ENCODE peak calls at places on chromosomes 11 and 22, in six cellular contexts. One of them, this sample, is unnamed.

GRCh38 chr22:43620197-43620596 is 191.9 kb downstream of the EFCAB6 start:
- DNase-seq in sigmoid colon: no peak
- DNase-seq in heart left ventricle: no peak
- DNase-seq in HCT116: no peak
- DNase-seq in A549: no peak
- DNase-seq in stomach: no peak
- DNase-seq in this sample: no peak

GRCh38 chr11:120871924-120872323 is 152.0 kb upstream of the TBCEL start:
- DNase-seq in sigmoid colon: no peak
- DNase-seq in heart left ventricle: no peak
- DNase-seq in HCT116: no peak
- DNase-seq in A549: no peak
- DNase-seq in stomach: no peak
- DNase-seq in this sample: no peak

GRCh38 chr11:47111318-47111804 is 65.3 kb downstream of the ARFGAP2 start:
- DNase-seq in sigmoid colon: no peak
- DNase-seq in heart left ventricle: no peak
- DNase-seq in HCT116: no peak
- DNase-seq in A549: no peak
- DNase-seq in stomach: no peak
- DNase-seq in this sample: no peak

GRCh38 chr22:40534379-40535188 is 101.9 kb downstream of the MRTFA start:
- DNase-seq in sigmoid colon: no peak
- DNase-seq in heart left ventricle: no peak
- DNase-seq in HCT116: no peak
- DNase-seq in A549: no peak
- DNase-seq in stomach: no peak
- DNase-seq in this sample: no peak

GRCh38 chr11:77580712-77581337 is 8.9 kb upstream of the AQP11 start:
- DNase-seq in sigmoid colon: no peak
- DNase-seq in heart left ventricle: no peak
- DNase-seq in HCT116: no peak
- DNase-seq in A549: peak
- DNase-seq in stomach: no peak
- DNase-seq in this sample: no peak

GRCh38 chr22:49967333-49968241 is 7.0 kb downstream of the PIM3 start:
- DNase-seq in sigmoid colon: peak
- DNase-seq in heart left ventricle: peak
- DNase-seq in HCT116: no peak
- DNase-seq in A549: no peak
- DNase-seq in stomach: peak
- DNase-seq in this sample: peak

GRCh38 chr11:117183724-117184349 is 5.3 kb downstream of the SIDT2 start:
- DNase-seq in sigmoid colon: peak
- DNase-seq in heart left ventricle: no peak
- DNase-seq in HCT116: no peak
- DNase-seq in A549: no peak
- DNase-seq in stomach: peak
- DNase-seq in this sample: no peak

GRCh38 chr11:104918113-104918824 is 20.0 kb upstream of the CASP12 start:
- DNase-seq in sigmoid colon: no peak
- DNase-seq in heart left ventricle: no peak
- DNase-seq in HCT116: no peak
- DNase-seq in A549: no peak
- DNase-seq in stomach: no peak
- DNase-seq in this sample: no peak

GRCh38 chr22:26318975-26319374 is 110.1 kb upstream of the ASPHD2 start:
- DNase-seq in sigmoid colon: no peak
- DNase-seq in heart left ventricle: no peak
- DNase-seq in HCT116: no peak
- DNase-seq in A549: no peak
- DNase-seq in stomach: no peak
- DNase-seq in this sample: peak

GRCh38 chr11:32426192-32426591 is 9.1 kb downstream of the WT1 start:
- DNase-seq in sigmoid colon: no peak
- DNase-seq in heart left ventricle: peak
- DNase-seq in HCT116: no peak
- DNase-seq in A549: no peak
- DNase-seq in stomach: no peak
- DNase-seq in this sample: no peak
- H3K4me3 ChIP-seq in sigmoid colon: no peak
- H3K4me3 ChIP-seq in heart left ventricle: peak
- H3K4me3 ChIP-seq in HCT116: no peak
- H3K4me3 ChIP-seq in A549: no peak
- H3K4me3 ChIP-seq in stomach: no peak
- H3K4me3 ChIP-seq in this sample: no peak

GRCh38 chr11:57515332-57516060 is at the start of gene SLC43A1:
- DNase-seq in sigmoid colon: peak
- DNase-seq in heart left ventricle: peak
- DNase-seq in HCT116: no peak
- DNase-seq in A549: no peak
- DNase-seq in stomach: peak
- DNase-seq in this sample: no peak
- TF ChIP-seq POLR2A in sigmoid colon: no peak
- TF ChIP-seq POLR2A in heart left ventricle: peak
- TF ChIP-seq POLR2A in HCT116: peak
- TF ChIP-seq POLR2A in A549: no peak
- TF ChIP-seq POLR2A in stomach: no peak
- TF ChIP-seq POLR2A in this sample: no peak

GRCh38 chr11:10623797-10624761 is 55.6 kb upstream of the LYVE1 start:
- DNase-seq in sigmoid colon: peak
- DNase-seq in heart left ventricle: no peak
- DNase-seq in HCT116: peak
- DNase-seq in A549: peak
- DNase-seq in stomach: no peak
- DNase-seq in this sample: no peak
- TF ChIP-seq CTCF in sigmoid colon: peak
- TF ChIP-seq CTCF in heart left ventricle: peak
- TF ChIP-seq CTCF in HCT116: peak
- TF ChIP-seq CTCF in A549: peak
- TF ChIP-seq CTCF in stomach: no peak
- TF ChIP-seq CTCF in this sample: no peak

DNA sequence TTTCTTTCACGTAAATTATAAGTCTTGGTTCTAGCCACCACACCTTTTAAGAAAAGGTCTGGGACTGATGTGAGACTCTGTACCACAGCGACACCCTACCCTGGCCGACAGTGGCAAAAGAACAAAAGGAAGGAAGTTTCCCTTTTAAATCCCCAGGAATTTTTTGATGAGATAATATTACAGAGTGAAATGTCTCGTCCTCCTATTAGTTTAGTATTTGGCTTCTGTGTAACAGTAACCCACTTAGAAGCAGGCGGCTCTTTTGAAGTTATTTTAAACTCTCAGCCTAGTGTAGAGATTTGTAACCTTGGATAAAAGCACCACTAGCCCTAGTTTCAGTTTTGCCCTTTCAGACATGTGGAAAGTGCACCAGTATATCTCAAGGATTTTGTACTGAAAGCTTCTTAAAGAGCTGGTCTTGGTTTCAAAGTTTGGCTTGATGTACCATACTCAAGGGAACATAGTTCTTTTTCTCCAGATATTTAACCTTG is 84.1 kb downstream of the C22orf31 start:
- DNase-seq in sigmoid colon: no peak
- DNase-seq in heart left ventricle: no peak
- DNase-seq in HCT116: peak
- DNase-seq in A549: peak
- DNase-seq in stomach: peak
- DNase-seq in this sample: no peak
- H3K4me3 ChIP-seq in sigmoid colon: no peak
- H3K4me3 ChIP-seq in heart left ventricle: peak
- H3K4me3 ChIP-seq in HCT116: peak
- H3K4me3 ChIP-seq in A549: peak
- H3K4me3 ChIP-seq in stomach: peak
- H3K4me3 ChIP-seq in this sample: no peak

DNA sequence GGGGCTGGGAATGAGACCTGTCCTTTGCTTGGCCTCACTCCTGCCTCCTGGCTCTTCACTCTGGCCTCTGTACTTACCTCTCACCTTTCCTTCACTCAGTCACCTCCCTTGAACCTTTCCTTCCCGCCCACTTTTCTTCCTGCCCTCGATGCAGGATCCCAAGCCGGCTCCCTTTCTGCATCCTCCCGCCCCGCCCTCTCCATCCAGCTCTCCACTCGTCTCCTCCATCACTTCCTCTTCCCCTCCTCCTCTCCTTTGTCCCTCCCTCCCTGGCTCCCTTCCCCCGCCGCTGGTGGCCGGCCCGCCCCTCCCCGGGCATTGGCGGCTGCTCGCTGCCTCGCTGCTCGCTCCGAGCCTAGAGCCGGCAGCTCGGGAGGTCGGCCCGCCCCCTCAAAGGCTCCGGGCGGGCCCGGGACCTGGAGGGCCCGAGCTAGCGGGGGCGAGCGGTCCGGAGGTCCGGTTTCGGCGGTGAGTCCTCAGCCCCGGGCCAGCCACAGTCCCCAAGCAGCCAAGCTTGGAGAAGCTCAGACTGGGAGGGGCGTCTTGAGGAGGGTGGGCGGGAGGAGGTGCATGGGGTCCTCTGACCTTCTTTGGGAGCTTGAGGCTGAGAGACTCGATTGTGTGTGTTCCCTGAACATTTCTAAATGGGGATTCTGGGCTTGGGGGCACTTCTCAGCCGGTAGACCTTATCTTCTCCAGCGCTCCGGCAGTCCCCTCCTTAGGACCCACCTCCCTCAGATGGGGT is 13.8 kb downstream of the PHLDB1 start:
- DNase-seq in sigmoid colon: peak
- DNase-seq in heart left ventricle: peak
- DNase-seq in HCT116: peak
- DNase-seq in A549: no peak
- DNase-seq in stomach: peak
- DNase-seq in this sample: peak
- TF ChIP-seq POLR2A in sigmoid colon: peak
- TF ChIP-seq POLR2A in heart left ventricle: peak
- TF ChIP-seq POLR2A in HCT116: peak
- TF ChIP-seq POLR2A in A549: no peak
- TF ChIP-seq POLR2A in stomach: no peak
- TF ChIP-seq POLR2A in this sample: no peak

GRCh38 chr22:32203181-32204105 is 1.4 kb downstream of the RFPL2 start:
- DNase-seq in sigmoid colon: no peak
- DNase-seq in heart left ventricle: no peak
- DNase-seq in HCT116: no peak
- DNase-seq in A549: peak
- DNase-seq in stomach: no peak
- DNase-seq in this sample: no peak

GRCh38 chr22:32202161-32202538 is 2.7 kb downstream of the RFPL2 start:
- DNase-seq in sigmoid colon: no peak
- DNase-seq in heart left ventricle: no peak
- DNase-seq in HCT116: no peak
- DNase-seq in A549: no peak
- DNase-seq in stomach: no peak
- DNase-seq in this sample: no peak

GRCh38 chr22:32204211-32204855 is 540 bp downstream of the RFPL2 start:
- DNase-seq in sigmoid colon: no peak
- DNase-seq in heart left ventricle: no peak
- DNase-seq in HCT116: no peak
- DNase-seq in A549: peak
- DNase-seq in stomach: no peak
- DNase-seq in this sample: no peak

GRCh38 chr22:32200752-32201151 is 4.1 kb downstream of the RFPL2 start:
- DNase-seq in sigmoid colon: no peak
- DNase-seq in heart left ventricle: no peak
- DNase-seq in HCT116: no peak
- DNase-seq in A549: no peak
- DNase-seq in stomach: no peak
- DNase-seq in this sample: no peak

GRCh38 chr22:32202539-32203180 is 2.2 kb downstream of the RFPL2 start:
- DNase-seq in sigmoid colon: no peak
- DNase-seq in heart left ventricle: no peak
- DNase-seq in HCT116: peak
- DNase-seq in A549: peak
- DNase-seq in stomach: peak
- DNase-seq in this sample: no peak
- TF ChIP-seq CTCF in sigmoid colon: no peak
- TF ChIP-seq CTCF in heart left ventricle: peak
- TF ChIP-seq CTCF in HCT116: peak
- TF ChIP-seq CTCF in A549: peak
- TF ChIP-seq CTCF in stomach: no peak
- TF ChIP-seq CTCF in this sample: no peak

DNA sequence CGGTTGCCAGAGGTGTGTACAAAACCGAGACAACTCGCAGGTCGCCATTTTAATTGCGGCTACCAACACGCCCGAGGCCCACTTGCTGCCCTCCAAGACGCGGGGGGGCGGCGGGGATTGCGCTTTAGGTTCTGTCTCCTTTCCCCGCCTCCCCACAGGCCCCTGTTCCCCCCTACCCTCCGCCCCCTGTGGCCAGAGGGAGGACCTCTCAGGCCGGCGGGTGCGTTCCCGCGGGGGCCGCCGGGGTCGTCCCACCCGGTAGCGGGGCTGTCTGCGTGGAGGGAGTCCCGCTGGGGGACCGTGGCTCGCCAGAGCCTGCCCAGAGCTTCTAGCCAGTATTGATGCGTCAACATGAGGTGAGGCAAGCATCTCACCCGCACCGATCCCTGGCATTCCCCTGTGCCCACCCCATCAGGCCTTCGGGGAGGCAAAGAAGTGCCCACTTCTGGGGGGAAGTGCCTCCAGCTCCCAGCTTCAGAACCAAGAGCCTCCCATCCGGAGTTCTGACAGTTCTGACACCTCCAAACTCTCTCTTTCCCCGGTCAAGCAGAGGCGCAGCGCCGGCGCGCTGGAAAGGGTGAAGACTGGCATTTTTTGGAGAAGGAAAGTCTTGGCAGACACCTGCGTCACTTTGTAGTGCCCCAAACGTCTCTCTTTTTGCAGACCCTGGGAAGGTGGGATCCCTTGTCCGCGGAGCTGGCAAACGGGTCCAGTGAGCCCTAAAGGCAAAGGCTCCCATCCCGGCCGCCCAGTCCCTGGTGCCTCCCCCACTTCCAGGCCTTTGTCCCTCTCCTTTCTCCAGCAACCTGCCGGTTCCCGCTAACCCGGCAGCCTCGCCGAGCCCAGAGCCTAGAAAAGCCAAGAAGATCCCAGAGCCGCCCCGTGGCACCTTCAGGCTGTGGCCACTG is 3.1 kb upstream of the PAX6 start:
- DNase-seq in sigmoid colon: peak
- DNase-seq in heart left ventricle: no peak
- DNase-seq in HCT116: no peak
- DNase-seq in A549: no peak
- DNase-seq in stomach: no peak
- DNase-seq in this sample: peak
- H3K4me3 ChIP-seq in sigmoid colon: no peak
- H3K4me3 ChIP-seq in heart left ventricle: peak
- H3K4me3 ChIP-seq in HCT116: no peak
- H3K4me3 ChIP-seq in A549: no peak
- H3K4me3 ChIP-seq in stomach: no peak
- H3K4me3 ChIP-seq in this sample: no peak

This sample was measured in lower leg skin.